ENCODE peak calls at places on chromosomes 1 and 21, in eight cellular contexts. Q is body of pancreas, R is IMR-90, L is hepatocyte, N is fibroblast of lung, T is mammary epithelial cell, U is kidney epithelial cell, D is suprapubic skin. Y is an unnamed sample.

GRCh38 chr1:11012260-11013159 is at the start of gene TARDBP:
- DNase-seq in Q (peak), R (peak), L (peak), N (peak), T (peak), U (peak), D (peak), Y (peak)

GRCh38 chr1:219517031-219517430 is 95.9 kb downstream of the ZC3H11B start:
- DNase-seq in Q (no peak), R (no peak), L (no peak), N (no peak), T (peak), U (no peak), D (no peak), Y (no peak)

GRCh38 chr1:237470712-237471310 is 419.9 kb downstream of the ZP4 start:
- DNase-seq in Q (peak), R (no peak), L (no peak), N (no peak), T (peak), U (no peak), D (no peak), Y (no peak)

GRCh38 chr21:14547834-14548513 is 1.9 kb upstream of the SAMSN1 start:
- DNase-seq in Q (no peak), R (no peak), L (no peak), N (no peak), T (no peak), U (no peak), D (no peak), Y (no peak)

GRCh38 chr1:67646145-67647035 is 38.6 kb upstream of the GADD45A start:
- DNase-seq in Q (peak), R (peak), L (peak), N (peak), T (no peak), U (no peak), D (no peak), Y (no peak)

GRCh38 chr21:17925900-17926299 is 106.7 kb upstream of the C21orf91 start:
- DNase-seq in Q (no peak), R (peak), L (peak), N (peak), T (no peak), U (no peak), D (no peak), Y (no peak)

GRCh38 chr1:54342306-54342705 is 63.9 kb downstream of the SSBP3 start:
- DNase-seq in Q (no peak), R (no peak), L (no peak), N (no peak), T (no peak), U (no peak), D (no peak), Y (no peak)

GRCh38 chr1:168803696-168804510 is 74.9 kb upstream of the DPT start:
- DNase-seq in Q (peak), R (no peak), L (peak), N (no peak), T (no peak), U (no peak), D (no peak), Y (no peak)

GRCh38 chr1:212364985-212365384 is 49.7 kb downstream of the PACC1 start:
- DNase-seq in Q (no peak), R (peak), L (no peak), N (no peak), T (no peak), U (no peak), D (no peak), Y (no peak)

GRCh38 chr1:202568466-202569196 is 141.6 kb downstream of the SYT2 start:
- DNase-seq in Q (no peak), R (no peak), L (peak), N (no peak), T (no peak), U (no peak), D (no peak), Y (no peak)
- TF ChIP-seq CTCF in Q (no peak), R (no peak), L (no peak), N (no peak), T (no peak), U (no peak), D (no peak), Y (no peak)

DNA sequence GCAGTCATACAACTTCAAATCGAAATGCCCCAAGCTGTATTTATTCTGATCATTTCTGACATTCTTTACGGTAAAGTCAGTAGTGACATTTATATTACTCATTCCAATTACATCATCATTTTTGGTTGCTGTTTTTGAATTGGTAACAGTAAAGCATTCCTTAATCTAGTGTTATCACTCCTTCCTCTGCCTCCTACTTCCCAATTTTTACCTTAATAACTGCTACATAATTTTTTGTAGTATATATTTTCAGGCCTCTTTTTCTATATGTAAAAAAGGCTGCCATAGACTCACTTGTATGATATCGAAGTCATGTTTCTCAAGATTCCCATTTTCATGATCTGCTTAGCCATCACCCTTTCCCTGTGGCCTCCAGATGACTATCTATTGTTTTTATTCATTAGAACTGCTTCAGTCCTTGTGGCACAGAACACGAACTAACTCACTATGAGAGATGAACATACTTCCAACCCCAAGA is 167.2 kb downstream of the RUNX1 start:
- DNase-seq in Q (no peak), R (peak), L (no peak), N (peak), T (peak), U (no peak), D (no peak), Y (no peak)
- H3K4me3 ChIP-seq in Q (no peak), R (peak), L (peak), N (peak), T (peak), U (no peak), D (peak), Y (peak)

DNA sequence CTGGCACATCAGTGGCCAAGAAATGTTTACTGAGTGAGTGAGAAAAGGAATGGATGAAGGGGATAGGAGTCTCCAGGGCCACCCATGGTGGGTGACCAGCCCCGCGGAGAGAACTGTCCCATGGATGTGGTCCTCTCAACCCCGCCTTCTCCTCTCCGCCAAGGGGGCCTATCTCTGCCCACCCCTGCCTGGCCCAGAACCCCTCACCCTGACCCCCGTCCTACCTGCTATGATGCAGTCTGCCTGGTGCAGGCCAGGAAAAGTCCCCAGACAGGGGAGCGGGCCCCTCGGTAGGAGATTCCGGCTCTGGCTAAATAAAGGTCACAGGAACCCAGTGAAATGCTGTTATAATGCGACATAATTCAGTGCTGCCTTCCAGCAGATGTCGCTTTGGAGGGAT is 107.6 kb downstream of the PTPRU start:
- DNase-seq in Q (no peak), R (no peak), L (no peak), N (no peak), T (no peak), U (no peak), D (no peak), Y (no peak)
- TF ChIP-seq CTCF in Q (no peak), R (no peak), L (no peak), N (no peak), T (no peak), U (no peak), D (no peak), Y (no peak)

GRCh38 chr1:175863291-175864050 is 120.1 kb upstream of the TNR start:
- DNase-seq in Q (no peak), R (no peak), L (no peak), N (no peak), T (no peak), U (no peak), D (no peak), Y (no peak)
- H3K4me3 ChIP-seq in Q (no peak), R (no peak), L (no peak), N (no peak), T (no peak), U (no peak), D (no peak), Y (no peak)

Y was measured in lower lobe of right lung.